ENCODE peak calls at places on chromosomes 5 and 9, in four cellular contexts. J is Peyer's patch; K is CD4-positive, alpha-beta T cell; O is GM10248. Y is an unnamed sample.

GRCh38 chr5:158384535-158385421 is 525.8 kb upstream of the CLINT1 start:
- DNase-seq in K (no peak), O (no peak), J (no peak), Y (no peak)

GRCh38 chr5:180810210-180811011 is 7.8 kb upstream of the MGAT1 start:
- DNase-seq in K (peak; percentile 95), O (peak; percentile 94), J (peak; percentile 95), Y (peak; percentile 91)

GRCh38 chr5:59725393-59725768 is 168.1 kb downstream of the PDE4D start:
- DNase-seq in J (no peak), O (no peak), K (no peak), Y (no peak)

GRCh38 chr5:134392301-134392700 is 19.4 kb downstream of the CDKN2AIPNL start:
- DNase-seq in J (no peak), O (no peak), K (no peak), Y (no peak)

GRCh38 chr5:145811834-145812625 is 23.1 kb downstream of the PRELID2 start:
- DNase-seq in K (no peak), O (no peak), J (no peak), Y (no peak)

GRCh38 chr5:40413747-40414146 is 266.0 kb upstream of the PTGER4 start:
- DNase-seq in O (no peak), K (no peak), J (no peak), Y (no peak)

GRCh38 chr5:135309391-135310327 is 89.4 kb downstream of the MACROH2A1 start:
- DNase-seq in K (no peak), J (no peak), O (no peak), Y (no peak)

GRCh38 chr5:78627175-78627574 is 21.4 kb downstream of the LHFPL2 start:
- DNase-seq in O (no peak), K (no peak), J (no peak), Y (no peak)

GRCh38 chr5:75049581-75050274 is 2.6 kb downstream of the GCNT4 start:
- DNase-seq in O (peak; percentile 43), J (peak; percentile 39), K (peak; percentile 47), Y (no peak)

GRCh38 chr5:37272564-37272963 is 23.4 kb upstream of the CPLANE1 start:
- DNase-seq in J (no peak), O (no peak), K (no peak), Y (no peak)

GRCh38 chr5:55734658-55735057 is 3.2 kb upstream of the DDX4 start:
- DNase-seq in K (no peak), J (no peak), O (no peak), Y (no peak)

GRCh38 chr5:96821260-96821916 is 13.6 kb upstream of the ERAP1 start:
- DNase-seq in J (no peak), O (no peak), K (no peak), Y (no peak)

GRCh38 chr5:53422539-53422938 is 57.9 kb upstream of the FST start:
- DNase-seq in J (no peak), O (no peak), K (no peak), Y (no peak)

GRCh38 chr9:128992995-128993394 is 35.1 kb downstream of the SH3GLB2 start:
- DNase-seq in J (no peak), O (no peak), K (no peak), Y (no peak)

GRCh38 chr5:30099634-30100033 is 1093.9 kb upstream of the CDH6 start:
- DNase-seq in J (no peak), O (no peak), K (no peak), Y (no peak)

GRCh38 chr9:112867275-112867991 is 23.2 kb downstream of the SLC46A2 start:
- DNase-seq in K (no peak), O (peak; percentile 53), J (no peak), Y (no peak)

GRCh38 chr5:94192658-94193391 is 425.6 kb downstream of the KIAA0825 start:
- DNase-seq in K (no peak), O (peak; percentile 6), J (no peak), Y (no peak)

GRCh38 chr9:86577420-86578333 is 223.5 kb upstream of the TUT7 start:
- DNase-seq in O (no peak), J (no peak), K (no peak), Y (no peak)

GRCh38 chr5:102681403-102681983 is 73.6 kb upstream of the PAM start:
- DNase-seq in O (peak; percentile 52), J (peak; percentile 19), K (peak; percentile 20), Y (peak; percentile 22)

GRCh38 chr5:102867999-102868662 is 113.0 kb downstream of the PAM start:
- DNase-seq in J (no peak), K (no peak), O (no peak), Y (no peak)

GRCh38 chr9:125255781-125256391 is 5.7 kb upstream of the GAPVD1 start:
- DNase-seq in K (no peak), O (no peak), J (no peak), Y (no peak)

GRCh38 chr9:8821910-8822666 is 1022.5 kb upstream of the DMAC1 start:
- DNase-seq in O (no peak), J (no peak), K (no peak), Y (no peak)

GRCh38 chr5:168047043-168047668 is 244.3 kb upstream of the WWC1 start:
- DNase-seq in K (no peak), O (peak; percentile 23), J (no peak), Y (peak; percentile 24)

GRCh38 chr5:72320022-72320898 is at the start of the genes MRPS27 and PTCD2:
- DNase-seq in O (peak; percentile 99), K (peak; percentile 90), J (peak; percentile 94), Y (peak; percentile 90)

GRCh38 chr5:147578228-147579024 is 68.6 kb upstream of the DPYSL3 start:
- DNase-seq in K (no peak), O (no peak), J (no peak), Y (no peak)

GRCh38 chr5:10892135-10892910 is 131.3 kb upstream of the DAP start:
- DNase-seq in K (no peak), J (no peak), O (no peak), Y (no peak)

GRCh38 chr9:13026956-13027355 is 252.1 kb downstream of the LURAP1L start:
- DNase-seq in O (no peak), K (no peak), J (no peak), Y (no peak)

GRCh38 chr5:168790037-168790635 is 211.0 kb upstream of the PANK3 start:
- DNase-seq in K (no peak), J (no peak), O (no peak), Y (no peak)

GRCh38 chr5:76820491-76820890 is 1.7 kb downstream of the F2RL1 start:
- DNase-seq in J (no peak), O (no peak), K (no peak), Y (no peak)

GRCh38 chr5:343461-344401 is 22.2 kb downstream of the AHRR start:
- DNase-seq in J (no peak), K (no peak), O (peak; percentile 78), Y (no peak)

GRCh38 chr5:78288246-78288645 is 6.3 kb downstream of the AP3B1 start:
- DNase-seq in K (no peak), O (no peak), J (no peak), Y (no peak)

GRCh38 chr9:15935661-15936315 is 382.9 kb downstream of the CCDC171 start:
- DNase-seq in O (no peak), K (no peak), J (no peak), Y (no peak)

DNA sequence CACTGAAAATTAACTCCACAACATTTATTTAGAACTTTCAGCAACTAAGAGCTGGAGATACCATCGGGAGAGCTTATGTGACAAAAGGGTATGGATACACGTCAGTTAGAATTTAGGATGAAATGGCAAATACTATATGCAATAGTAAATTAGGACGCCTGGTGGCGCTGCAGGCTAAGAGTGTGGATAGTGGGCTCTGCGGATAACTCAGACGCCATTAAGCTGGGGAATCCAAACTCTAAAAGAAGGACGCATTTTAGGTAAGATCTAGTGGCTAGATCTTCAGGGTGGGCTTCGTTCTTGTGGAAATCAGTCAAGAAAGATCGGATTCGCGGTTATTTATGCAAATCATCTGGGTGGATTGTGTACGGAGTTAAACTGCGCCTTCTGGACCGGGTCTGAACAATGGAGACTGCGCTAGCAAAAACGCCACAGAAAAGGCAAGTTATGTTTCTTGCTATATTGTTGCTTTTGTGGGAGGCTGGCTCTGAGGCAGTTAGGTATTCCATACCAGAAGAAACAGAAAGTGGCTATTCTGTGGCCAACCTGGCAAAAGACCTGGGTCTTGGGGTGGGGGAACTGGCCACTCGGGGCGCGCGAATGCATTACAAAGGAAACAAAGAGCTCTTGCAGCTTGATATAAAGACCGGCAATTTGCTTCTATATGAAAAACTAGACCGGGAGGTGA is at the start of gene PCDHB5:
- DNase-seq in O (no peak), K (no peak), J (no peak), Y (no peak)
- TF ChIP-seq CTCF in O (no peak), K (no peak), J (no peak), Y (peak; percentile 62)

GRCh38 chr5:159550951-159551350 is 220.7 kb upstream of the IL12B start:
- DNase-seq in J (no peak), K (no peak), O (no peak), Y (no peak)

GRCh38 chr5:159549046-159549445 is 218.8 kb upstream of the IL12B start:
- DNase-seq in K (no peak), J (no peak), O (no peak), Y (no peak)

GRCh38 chr5:159552751-159553150 is 222.5 kb upstream of the IL12B start:
- DNase-seq in K (no peak), O (no peak), J (no peak), Y (no peak)

GRCh38 chr5:159547466-159548195 is 217.3 kb upstream of the IL12B start:
- DNase-seq in K (no peak), O (no peak), J (no peak), Y (no peak)

GRCh38 chr5:159548517-159548916 is 218.2 kb upstream of the IL12B start:
- DNase-seq in O (no peak), J (no peak), K (no peak), Y (no peak)
- TF ChIP-seq CTCF in O (no peak), J (no peak), K (no peak), Y (no peak)

DNA sequence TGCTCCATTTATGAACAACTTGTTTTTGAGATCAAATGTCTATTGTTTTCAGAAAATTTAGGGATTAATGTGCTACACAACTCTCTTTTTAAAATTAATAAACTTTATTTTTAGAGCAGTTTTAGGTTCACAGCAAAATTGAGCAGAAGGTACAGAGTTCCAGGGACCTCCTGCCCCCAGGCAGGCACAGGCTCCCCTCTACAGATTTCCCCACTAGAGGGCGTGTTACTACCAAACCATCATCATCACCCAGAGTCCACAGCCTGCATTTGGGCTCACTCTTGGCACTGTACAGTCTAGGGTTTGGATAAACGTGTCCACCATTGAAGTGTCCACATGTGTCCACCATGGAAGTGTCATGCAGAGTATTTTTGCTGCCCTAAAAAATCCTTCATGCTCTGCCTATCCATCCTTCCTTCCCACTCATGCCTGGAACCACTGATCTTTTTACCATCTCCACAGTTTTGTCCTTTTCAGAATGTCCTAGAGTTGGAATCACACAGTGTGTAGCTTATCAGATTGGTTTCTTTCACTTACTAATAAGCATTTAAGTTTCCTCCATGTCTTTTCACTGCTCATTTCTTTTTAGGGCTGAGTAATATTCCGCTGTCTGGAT is 61.7 kb downstream of the MRPL36 start:
- DNase-seq in J (no peak), O (peak; percentile 69), K (peak; percentile 28), Y (peak; percentile 9)
- TF ChIP-seq CTCF in J (peak; percentile 43), O (peak; percentile 66), K (peak; percentile 86), Y (peak; percentile 61)

DNA sequence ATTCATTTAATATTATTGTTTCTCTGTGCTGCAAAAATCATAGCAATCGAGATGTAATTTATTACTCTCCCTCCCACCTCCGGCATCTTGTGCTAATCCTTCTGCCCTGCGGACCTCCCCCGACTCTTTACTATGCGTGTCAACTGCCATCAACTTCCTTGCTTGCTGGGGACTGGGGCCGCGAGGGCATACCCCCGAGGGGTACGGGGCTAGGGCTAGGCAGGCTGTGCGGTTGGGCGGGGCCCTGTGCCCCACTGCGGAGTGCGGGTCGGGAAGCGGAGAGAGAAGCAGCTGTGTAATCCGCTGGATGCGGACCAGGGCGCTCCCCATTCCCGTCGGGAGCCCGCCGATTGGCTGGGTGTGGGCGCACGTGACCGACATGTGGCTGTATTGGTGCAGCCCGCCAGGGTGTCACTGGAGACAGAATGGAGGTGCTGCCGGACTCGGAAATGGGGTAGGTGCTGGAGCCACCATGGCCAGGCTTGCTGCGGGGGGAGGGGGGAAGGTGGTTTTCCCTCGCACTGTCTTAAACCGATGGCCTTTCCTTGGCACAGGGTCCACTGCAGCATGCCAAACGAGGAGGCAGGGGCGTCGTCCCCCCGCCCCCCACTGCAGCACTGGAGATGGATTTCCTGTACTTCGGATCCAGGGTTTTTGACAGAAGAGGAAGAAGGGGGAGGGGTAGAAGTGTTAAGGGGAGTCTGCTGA is at the start of gene APC:
- DNase-seq in J (peak; percentile 88), K (peak; percentile 66), O (peak; percentile 89), Y (peak; percentile 64)
- TF ChIP-seq CTCF in J (peak; percentile 17), K (no peak), O (no peak), Y (peak; percentile 9)